ENCODE peak calls at places on chromosomes 7 and 10, in four cellular contexts. W, D, Z and V are unnamed samples.

GRCh38 chr10:49417311-49418052 is 21.6 kb upstream of the DRGX start:
- DNase-seq in Z (no peak), W (no peak), D (no peak), V (no peak)

GRCh38 chr7:111424768-111425167 is 137.5 kb downstream of the IMMP2L start:
- DNase-seq in W (no peak), Z (peak), D (no peak), V (no peak)

GRCh38 chr7:4003536-4003935 is 678.6 kb upstream of the FOXK1 start:
- DNase-seq in W (no peak), Z (no peak), D (no peak), V (no peak)

GRCh38 chr10:48516878-48517277 is 88.0 kb downstream of the ARHGAP22 start:
- DNase-seq in W (no peak), D (no peak), Z (no peak), V (no peak)

GRCh38 chr7:31020652-31021051 is 31.5 kb upstream of the ADCYAP1R1 start:
- DNase-seq in Z (no peak), D (no peak), W (no peak), V (no peak)

GRCh38 chr7:116097365-116098009 is 66.9 kb upstream of the TFEC start:
- DNase-seq in Z (peak), D (no peak), W (no peak), V (peak)

GRCh38 chr10:110010076-110011069 is 2.6 kb downstream of the ADD3 start:
- DNase-seq in D (no peak), W (peak), Z (no peak), V (no peak)

GRCh38 chr7:12030116-12030515 is 181.0 kb upstream of the TMEM106B start:
- DNase-seq in Z (peak), W (no peak), D (no peak), V (peak)

GRCh38 chr10:17428616-17429097 is 25.7 kb downstream of the ST8SIA6 start:
- DNase-seq in D (no peak), Z (no peak), W (no peak), V (no peak)

GRCh38 chr10:43965918-43966570 is 317.4 kb upstream of the ZNF32 start:
- DNase-seq in D (no peak), Z (no peak), W (no peak), V (no peak)

GRCh38 chr10:103614511-103615158 is 121.1 kb downstream of the NEURL1 start:
- DNase-seq in D (no peak), Z (no peak), W (no peak), V (no peak)

GRCh38 chr7:148883233-148884048 is 650 bp downstream of the EZH2 start:
- DNase-seq in W (peak), Z (no peak), D (peak), V (no peak)

GRCh38 chr7:139034855-139035587 is 821 bp downstream of the ZC3HAV1L start:
- DNase-seq in D (peak), W (peak), Z (peak), V (no peak)

GRCh38 chr10:104580774-104581675 is 60.1 kb upstream of the SORCS3 start:
- DNase-seq in D (peak), Z (peak), W (peak), V (peak)

GRCh38 chr7:70582921-70583895 is 548.7 kb upstream of the GALNT17 start:
- DNase-seq in D (no peak), W (no peak), Z (no peak), V (no peak)

GRCh38 chr7:70583965-70584883 is 547.7 kb upstream of the GALNT17 start:
- DNase-seq in W (no peak), D (no peak), Z (no peak), V (no peak)

GRCh38 chr7:70586822-70587221 is 545.1 kb upstream of the GALNT17 start:
- DNase-seq in Z (no peak), W (no peak), D (no peak), V (no peak)

GRCh38 chr7:70587739-70588138 is 544.2 kb upstream of the GALNT17 start:
- DNase-seq in W (peak), Z (no peak), D (no peak), V (no peak)

DNA sequence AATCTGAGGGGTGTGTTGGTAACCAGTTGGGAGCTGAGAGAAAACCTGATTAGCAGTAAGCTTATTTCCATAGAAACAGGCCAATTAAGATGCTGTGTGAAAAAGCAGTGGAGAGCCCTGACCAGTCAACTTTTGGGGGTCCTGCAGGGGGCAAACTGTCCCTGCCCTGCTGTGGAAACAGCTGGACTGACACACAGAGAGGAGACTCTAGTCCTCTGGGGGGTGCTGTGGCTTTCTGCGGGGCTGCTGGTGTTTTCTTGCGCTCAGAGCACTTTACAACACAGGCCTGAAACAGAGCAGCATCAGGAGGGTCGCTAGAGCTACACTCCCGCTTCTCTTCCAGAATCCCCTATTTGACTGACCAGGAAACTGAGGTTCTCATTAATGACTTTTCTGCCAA is 546.9 kb upstream of the GALNT17 start:
- DNase-seq in D (no peak), Z (no peak), W (no peak), V (no peak)
- TF ChIP-seq CTCF in D (no peak), Z (no peak), W (no peak), V (peak)

GRCh38 chr7:33895025-33895804 is 10.1 kb upstream of the BMPER start:
- DNase-seq in W (peak), D (peak), Z (peak), V (no peak)
- H3K4me3 ChIP-seq in W (no peak), D (no peak), Z (no peak), V (no peak)

GRCh38 chr10:127815147-127815546 is 77.6 kb downstream of the CLRN3 start:
- DNase-seq in D (no peak), W (no peak), Z (no peak), V (no peak)

GRCh38 chr10:127813290-127813689 is 76.3 kb downstream of the FOXI2 start:
- DNase-seq in Z (no peak), W (no peak), D (no peak), V (no peak)
- TF ChIP-seq CTCF in Z (no peak), W (no peak), D (no peak), V (no peak)

GRCh38 chr7:36283171-36283570 is 106.5 kb upstream of the ANLN start:
- DNase-seq in Z (no peak), W (no peak), D (no peak), V (no peak)
- H3K4me3 ChIP-seq in Z (no peak), W (no peak), D (no peak), V (no peak)

GRCh38 chr10:25678666-25679065 is 255.4 kb upstream of the MYO3A start:
- DNase-seq in D (no peak), W (no peak), Z (no peak), V (no peak)

GRCh38 chr10:25683291-25683690 is 250.7 kb upstream of the MYO3A start:
- DNase-seq in Z (no peak), W (no peak), D (no peak), V (no peak)

GRCh38 chr10:25678220-25678619 is 255.8 kb upstream of the MYO3A start:
- DNase-seq in Z (no peak), D (no peak), W (no peak), V (no peak)

DNA sequence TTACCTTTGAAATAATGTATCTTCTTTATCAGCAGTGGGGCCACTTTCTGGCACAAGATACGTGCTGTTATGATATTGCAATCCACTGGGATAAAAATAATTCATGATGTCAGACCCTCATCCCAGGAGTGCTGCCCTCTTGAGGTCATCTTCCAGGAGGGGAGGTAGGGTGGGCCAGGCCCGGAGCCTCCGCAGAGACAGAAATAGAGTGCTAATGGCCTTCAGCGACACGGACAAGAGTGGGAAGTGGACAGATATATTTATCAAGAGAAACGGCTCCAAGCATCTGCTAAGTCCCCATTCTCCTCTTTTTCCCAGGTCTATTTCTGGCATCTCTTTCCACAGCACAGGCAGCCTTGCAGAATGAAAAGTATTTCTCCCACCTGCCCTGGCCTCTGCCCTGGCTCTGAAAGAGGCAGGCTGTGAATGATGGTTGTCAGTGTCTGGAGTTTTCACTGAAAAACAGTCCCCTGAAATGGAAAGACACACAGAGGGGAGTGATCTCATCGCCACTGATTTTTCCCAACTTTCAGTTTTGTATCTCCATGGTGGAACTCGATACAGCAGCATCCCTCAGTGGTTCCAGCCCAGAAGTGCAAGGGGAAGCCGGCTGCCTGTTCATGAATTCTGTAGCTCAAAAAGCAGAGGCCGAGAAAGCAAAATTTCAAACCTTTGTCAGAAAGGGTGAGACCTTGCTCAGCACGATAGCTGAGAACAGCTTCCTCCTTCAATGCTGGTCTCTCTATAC is 251.7 kb upstream of the MYO3A start:
- DNase-seq in W (no peak), Z (peak), D (no peak), V (peak)
- TF ChIP-seq CTCF in W (no peak), Z (peak), D (peak), V (peak)

DNA sequence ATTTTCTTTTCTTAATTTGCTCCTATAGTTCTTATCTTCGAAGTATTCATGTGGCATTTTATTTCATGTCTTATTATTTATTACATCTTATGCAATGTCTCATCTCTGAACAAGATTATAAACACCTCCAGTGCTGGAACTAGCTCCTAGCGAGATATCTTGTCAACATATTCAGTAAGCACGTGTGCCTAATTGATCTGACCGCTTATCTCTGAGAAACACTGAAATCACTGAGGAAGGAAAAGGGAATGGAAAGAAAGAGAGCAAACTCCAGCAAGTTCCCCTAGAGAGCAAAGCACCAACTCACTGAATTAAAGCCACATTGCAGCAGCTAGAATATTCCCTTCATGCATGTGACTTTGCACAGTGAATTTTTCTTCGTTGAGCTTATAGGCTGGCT is 177.0 kb upstream of the FRMD4A start:
- DNase-seq in D (no peak), W (no peak), Z (no peak), V (no peak)
- H3K4me3 ChIP-seq in D (no peak), W (no peak), Z (no peak), V (no peak)

DNA sequence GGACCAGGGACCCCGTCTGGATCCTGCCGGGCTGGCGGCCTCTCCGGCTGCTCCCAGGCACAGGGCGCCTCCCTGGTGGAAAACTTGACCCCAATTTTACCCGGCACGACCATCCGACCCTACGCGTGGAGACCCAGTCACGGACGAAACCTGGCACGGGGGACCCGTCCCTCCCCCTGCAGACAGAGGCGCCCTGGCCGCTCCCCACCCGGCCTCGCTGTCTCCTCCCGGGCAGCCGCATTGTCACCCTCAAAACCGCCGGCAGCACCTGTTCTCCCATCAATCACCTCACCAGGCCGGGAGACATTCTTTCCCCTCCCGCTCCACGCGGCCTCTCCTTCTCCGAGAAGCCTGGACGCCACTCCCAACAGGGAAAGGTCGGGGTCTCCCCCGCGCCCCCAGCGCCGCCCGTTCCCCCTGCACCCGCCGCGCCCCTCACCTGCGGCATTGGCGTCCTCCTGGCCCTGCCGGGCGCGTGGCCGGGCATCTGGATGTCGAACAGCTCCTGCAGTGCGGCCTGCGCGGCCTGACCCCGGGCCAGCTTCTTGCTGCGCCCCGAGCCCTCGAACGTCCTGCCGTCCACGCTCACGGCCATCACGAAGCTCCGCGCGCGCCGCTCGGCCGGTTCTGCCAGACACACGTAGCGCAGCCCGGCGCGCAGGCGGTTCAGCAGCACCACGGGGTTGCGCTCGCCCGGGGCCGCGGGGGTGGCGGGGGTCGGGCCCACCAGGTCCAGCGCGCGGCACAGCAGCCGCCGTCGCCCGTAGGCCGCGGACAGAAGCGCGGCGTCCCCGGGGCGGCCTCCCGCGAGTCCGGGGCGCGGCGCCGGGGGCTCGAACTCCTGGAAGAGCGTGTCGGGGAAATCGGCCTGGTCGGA is 306.6 kb downstream of the WDR37 start:
- DNase-seq in D (no peak), Z (no peak), W (no peak), V (no peak)
- TF ChIP-seq CTCF in D (no peak), Z (no peak), W (no peak), V (no peak)

DNA sequence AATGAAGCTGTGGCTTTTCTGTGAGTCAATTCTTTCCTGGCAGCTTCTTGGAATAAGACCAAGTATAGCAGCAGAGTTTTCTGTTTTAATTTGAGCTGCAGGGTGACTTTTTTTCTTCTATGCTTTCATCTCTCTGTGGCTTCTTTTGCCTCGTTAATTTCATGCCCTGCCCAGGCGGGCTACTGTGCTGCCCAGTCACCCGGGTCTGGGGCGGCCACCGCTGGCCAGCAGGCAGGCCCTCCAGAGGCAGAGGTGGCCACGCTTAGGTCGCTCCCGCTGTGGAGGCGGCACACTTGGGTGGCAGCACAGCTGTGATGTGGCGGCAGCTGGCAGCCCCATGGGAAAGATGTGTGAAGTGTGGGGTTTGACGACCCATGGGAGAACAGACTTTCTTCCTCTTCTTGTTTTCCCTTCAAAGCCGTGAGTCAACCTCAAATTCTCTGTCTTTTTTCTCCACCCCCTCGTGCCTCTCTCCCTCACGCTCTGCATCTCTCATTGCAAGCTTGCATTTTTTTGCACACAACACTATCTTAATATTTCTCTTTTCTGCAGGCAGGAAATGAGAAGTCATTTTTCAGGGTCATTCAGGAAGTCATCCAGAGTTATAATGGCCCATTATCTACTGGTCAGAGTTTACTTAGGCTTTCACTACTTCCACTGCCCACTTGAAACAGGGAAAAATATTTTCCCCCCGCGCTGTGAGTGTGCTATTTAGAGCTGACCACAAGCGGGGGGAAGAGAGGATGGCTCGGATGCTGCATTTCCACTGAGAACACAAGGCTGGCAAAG is 67.8 kb downstream of the EGFR start:
- DNase-seq in D (no peak), W (no peak), Z (peak), V (peak)
- H3K4me3 ChIP-seq in D (no peak), W (no peak), Z (peak), V (peak)

GRCh38 chr10:59580257-59580863 is 129.3 kb downstream of the SLC16A9 start:
- DNase-seq in D (no peak), W (no peak), Z (peak), V (peak)
- TF ChIP-seq CTCF in D (peak), W (peak), Z (peak), V (peak)

GRCh38 chr7:67723591-67723990 is 727.0 kb downstream of the TYW1 start:
- DNase-seq in D (no peak), W (no peak), Z (no peak), V (no peak)
- H3K4me3 ChIP-seq in D (no peak), W (no peak), Z (no peak), V (no peak)